ENCODE peak calls at places on chromosomes 2 and 18, in nine cellular contexts. Y, P, J, Q, S, X, H, Z and N are unnamed samples.

GRCh38 chr2:1967242-1968210 is 223.2 kb upstream of the PXDN start:
- DNase-seq in Y (no peak), P (no peak), J (no peak), Q (no peak), S (no peak), X (no peak), H (no peak), Z (peak), N (no peak)

GRCh38 chr2:165193178-165193777 is 10.6 kb downstream of the SCN3A start:
- DNase-seq in Y (no peak), P (no peak), J (no peak), Q (no peak), S (peak), X (no peak), H (no peak), Z (no peak), N (no peak)

GRCh38 chr2:196989496-196989895 is 63.0 kb upstream of the PGAP1 start:
- DNase-seq in Y (no peak), P (no peak), J (no peak), Q (no peak), S (no peak), X (no peak), H (no peak), Z (no peak), N (no peak)

GRCh38 chr18:69564602-69565001 is 163.9 kb downstream of the DOK6 start:
- DNase-seq in Y (no peak), P (no peak), J (no peak), Q (no peak), S (no peak), X (no peak), H (no peak), Z (no peak), N (no peak)

GRCh38 chr18:46155652-46156051 is 51.5 kb downstream of the HAUS1 start:
- DNase-seq in Y (no peak), P (peak), J (no peak), Q (peak), S (peak), X (no peak), H (peak), Z (peak), N (peak)

GRCh38 chr2:210994104-210994503 is 437.7 kb downstream of the CPS1 start:
- DNase-seq in Y (no peak), P (no peak), J (no peak), Q (no peak), S (no peak), X (no peak), H (no peak), Z (no peak), N (no peak)

GRCh38 chr2:61179701-61180639 is 18.0 kb downstream of the C2orf74 start:
- DNase-seq in Y (no peak), P (no peak), J (peak), Q (peak), S (no peak), X (peak), H (peak), Z (peak), N (peak)

GRCh38 chr2:106812377-106812776 is 73.6 kb downstream of the ST6GAL2 start:
- DNase-seq in Y (no peak), P (no peak), J (no peak), Q (no peak), S (no peak), X (peak), H (peak), Z (peak), N (no peak)

GRCh38 chr2:19901201-19901457 is 654 bp downstream of the TTC32 start:
- DNase-seq in Y (peak), P (no peak), J (no peak), Q (no peak), S (no peak), X (no peak), H (no peak), Z (no peak), N (no peak)

GRCh38 chr18:56891116-56891515 is 240.0 kb downstream of the WDR7 start:
- DNase-seq in Y (no peak), P (no peak), J (no peak), Q (no peak), S (no peak), X (no peak), H (no peak), Z (peak), N (no peak)

GRCh38 chr2:75640621-75641121 is 5.9 kb upstream of the MRPL19 start:
- DNase-seq in Y (peak), P (peak), J (peak), Q (peak), S (peak), X (peak), H (peak), Z (peak), N (peak)

GRCh38 chr2:27622921-27623384 is 5.9 kb downstream of the CCDC121 start:
- DNase-seq in Y (no peak), P (peak), J (no peak), Q (peak), S (no peak), X (no peak), H (peak), Z (peak), N (peak)

GRCh38 chr2:141038341-141038740 is 1092.5 kb downstream of the LRP1B start:
- DNase-seq in Y (no peak), P (no peak), J (no peak), Q (no peak), S (no peak), X (no peak), H (peak), Z (no peak), N (peak)

GRCh38 chr2:118974103-118974911 is 32.3 kb downstream of the MARCO start:
- DNase-seq in Y (peak), P (peak), J (peak), Q (peak), S (no peak), X (no peak), H (peak), Z (peak), N (peak)

GRCh38 chr18:53458944-53459580 is 765.4 kb downstream of the MBD2 start:
- DNase-seq in Y (no peak), P (no peak), J (no peak), Q (no peak), S (no peak), X (no peak), H (peak), Z (peak), N (peak)

GRCh38 chr2:150431975-150432374 is 55.5 kb downstream of the RND3 start:
- DNase-seq in Y (no peak), P (no peak), J (no peak), Q (no peak), S (no peak), X (no peak), H (no peak), Z (no peak), N (no peak)

GRCh38 chr2:3463914-3464313 is 55.4 kb downstream of the ADI1 start:
- DNase-seq in Y (no peak), P (no peak), J (no peak), Q (no peak), S (no peak), X (no peak), H (no peak), Z (no peak), N (no peak)

GRCh38 chr2:100959225-100959880 is 42.7 kb upstream of the RPL31 start:
- DNase-seq in Y (no peak), P (peak), J (no peak), Q (peak), S (no peak), X (no peak), H (peak), Z (no peak), N (peak)

GRCh38 chr18:28176933-28177827 is at the start of gene CDH2:
- DNase-seq in Y (peak), P (no peak), J (no peak), Q (peak), S (no peak), X (no peak), H (peak), Z (peak), N (peak)

GRCh38 chr2:113200236-113200635 is 26.5 kb downstream of the PSD4 start:
- DNase-seq in Y (no peak), P (no peak), J (no peak), Q (no peak), S (no peak), X (no peak), H (no peak), Z (no peak), N (no peak)

GRCh38 chr2:61277756-61278155 is 115.8 kb downstream of the C2orf74 start:
- DNase-seq in Y (no peak), P (no peak), J (no peak), Q (no peak), S (no peak), X (no peak), H (no peak), Z (no peak), N (no peak)

GRCh38 chr2:151315381-151315903 is 26.0 kb upstream of the NMI start:
- DNase-seq in Y (no peak), P (no peak), J (no peak), Q (no peak), S (no peak), X (peak), H (peak), Z (no peak), N (peak)

GRCh38 chr2:96527052-96527964 is 9.2 kb upstream of the ARID5A start:
- DNase-seq in Y (no peak), P (no peak), J (no peak), Q (no peak), S (peak), X (no peak), H (peak), Z (peak), N (no peak)

GRCh38 chr2:162029287-162029901 is 44.6 kb downstream of the DPP4 start:
- DNase-seq in Y (peak), P (no peak), J (no peak), Q (no peak), S (no peak), X (no peak), H (peak), Z (no peak), N (peak)

GRCh38 chr2:188369365-188369764 is 77.7 kb downstream of the GULP1 start:
- DNase-seq in Y (peak), P (no peak), J (no peak), Q (peak), S (peak), X (no peak), H (peak), Z (peak), N (peak)

GRCh38 chr18:75554112-75554511 is 126.6 kb upstream of the SMIM21 start:
- DNase-seq in Y (no peak), P (no peak), J (peak), Q (no peak), S (no peak), X (no peak), H (no peak), Z (no peak), N (no peak)

GRCh38 chr2:66364495-66364992 is 70.4 kb upstream of the MEIS1 start:
- DNase-seq in Y (no peak), P (peak), J (no peak), Q (peak), S (no peak), X (no peak), H (peak), Z (peak), N (peak)

GRCh38 chr2:217316743-217317142 is 456.9 kb upstream of the TNP1 start:
- DNase-seq in Y (no peak), P (no peak), J (no peak), Q (peak), S (peak), X (no peak), H (peak), Z (peak), N (peak)

GRCh38 chr2:128347701-128348504 is 29.2 kb upstream of the HS6ST1 start:
- DNase-seq in Y (no peak), P (no peak), J (peak), Q (peak), S (no peak), X (peak), H (peak), Z (peak), N (peak)

GRCh38 chr2:56474412-56475158 is 290.8 kb downstream of the CCDC85A start:
- DNase-seq in Y (no peak), P (peak), J (no peak), Q (no peak), S (no peak), X (no peak), H (peak), Z (peak), N (peak)

GRCh38 chr2:117631141-117631540 is 183.3 kb upstream of the DDX18 start:
- DNase-seq in Y (no peak), P (no peak), J (no peak), Q (no peak), S (no peak), X (no peak), H (no peak), Z (no peak), N (no peak)

GRCh38 chr18:48119204-48119603 is 188.7 kb upstream of the SMAD2 start:
- DNase-seq in Y (no peak), P (no peak), J (no peak), Q (no peak), S (no peak), X (no peak), H (no peak), Z (no peak), N (no peak)

DNA sequence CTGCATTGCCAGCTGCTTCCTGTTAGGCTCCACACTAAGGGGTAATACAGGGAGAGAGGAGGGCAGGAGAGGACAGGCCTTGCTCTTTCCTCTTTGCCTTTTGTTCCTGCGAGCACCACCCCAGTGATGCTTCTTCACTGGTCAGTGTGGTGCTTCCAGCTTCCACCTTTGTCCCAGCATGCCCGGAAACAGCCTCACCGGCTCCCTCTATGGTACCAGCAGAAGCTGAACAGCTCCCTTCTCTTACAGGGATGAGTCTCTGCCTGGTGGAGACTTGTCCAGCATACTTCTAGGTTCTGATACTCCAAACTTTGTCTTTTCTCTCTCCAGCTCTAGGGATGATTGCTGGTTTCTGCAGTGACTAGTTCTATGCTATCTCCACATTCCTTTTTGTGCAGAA is 413.3 kb downstream of the TSN start:
- DNase-seq in Y (no peak), P (no peak), J (no peak), Q (no peak), S (no peak), X (no peak), H (peak), Z (no peak), N (no peak)
- TF ChIP-seq CTCF in Y (no peak), P (peak), J (no peak), Q (no peak), S (peak), X (no peak), H (peak), Z (no peak), N (no peak)

GRCh38 chr2:169818241-169818640 is 6.5 kb downstream of the METTL5 start:
- DNase-seq in Y (no peak), P (no peak), J (no peak), Q (no peak), S (no peak), X (no peak), H (no peak), Z (no peak), N (no peak)
- H3K4me3 ChIP-seq in Y (no peak), P (no peak), J (no peak), Q (no peak), S (no peak), X (no peak), H (no peak), Z (no peak), N (no peak)

DNA sequence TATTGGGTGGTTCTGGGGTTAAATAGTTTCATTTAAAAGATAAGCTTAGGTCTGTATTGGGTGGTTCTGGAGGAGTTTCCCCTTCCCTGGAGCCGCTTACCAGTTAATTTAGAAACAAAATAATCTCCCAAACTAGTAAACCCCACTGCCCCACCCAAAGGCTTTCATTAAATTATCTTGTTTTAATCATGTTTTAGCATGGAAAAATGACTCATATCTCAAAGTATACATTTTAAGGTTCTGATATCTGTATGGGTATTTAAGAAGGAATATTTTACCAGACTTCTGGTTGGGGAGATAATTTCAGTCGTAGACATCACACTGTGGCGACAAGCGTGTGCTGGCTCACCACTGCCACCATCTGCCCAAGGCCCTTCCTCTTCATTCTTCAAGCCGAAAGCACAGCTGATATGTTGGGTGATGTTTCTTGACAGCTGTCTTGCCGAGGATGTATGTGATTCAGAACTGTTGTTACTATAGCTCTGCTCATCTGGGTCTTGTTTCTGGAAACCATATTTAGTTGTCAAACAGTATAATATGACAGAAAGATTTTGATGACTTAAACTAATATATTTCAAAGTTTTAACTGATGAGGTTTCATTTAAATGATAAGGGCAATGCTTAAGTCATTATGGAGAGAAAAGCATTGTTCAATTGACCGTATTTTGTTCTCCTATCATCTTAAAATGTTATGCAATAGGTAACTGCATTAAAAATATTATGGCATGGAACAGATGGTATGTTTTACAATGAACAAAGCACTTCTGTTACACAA is 5.1 kb downstream of the FIGLA start:
- DNase-seq in Y (peak), P (no peak), J (no peak), Q (no peak), S (peak), X (no peak), H (peak), Z (peak), N (peak)
- TF ChIP-seq CTCF in Y (peak), P (peak), J (no peak), Q (peak), S (peak), X (no peak), H (peak), Z (peak), N (peak)

DNA sequence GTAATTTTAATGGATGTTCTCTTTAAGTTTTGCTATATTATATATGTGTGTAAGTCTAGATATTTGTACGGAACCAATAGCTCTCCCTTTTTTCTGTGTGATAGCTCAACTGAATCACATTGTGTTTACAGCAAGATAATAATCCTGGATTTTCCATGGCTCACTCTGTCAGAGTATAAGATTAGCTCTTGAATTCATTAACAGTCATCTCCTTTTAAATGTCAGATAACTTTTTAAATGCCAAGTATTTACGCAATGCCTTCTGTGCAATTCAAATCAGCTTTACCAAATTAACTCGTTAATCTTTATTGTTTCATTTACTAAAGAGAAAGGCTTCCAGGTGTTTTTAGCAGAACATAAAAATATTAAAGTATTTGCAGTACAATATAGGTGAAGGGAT is 76.9 kb downstream of the KIAA2012 start:
- DNase-seq in Y (no peak), P (no peak), J (no peak), Q (no peak), S (no peak), X (no peak), H (peak), Z (no peak), N (peak)
- H3K4me3 ChIP-seq in Y (no peak), P (no peak), J (no peak), Q (no peak), S (no peak), X (no peak), H (no peak), Z (no peak), N (no peak)